ENCODE peak calls at places on chromosomes 3 and 15, in seven cellular contexts. One of them, this sample, is unnamed.

GRCh38 chr3:164879201-164879600 is 199.1 kb downstream of the SI start:
- DNase-seq in adrenal gland: no peak
- DNase-seq in foreskin fibroblast: no peak
- DNase-seq in endothelial cell: no peak
- DNase-seq in psoas muscle: no peak
- DNase-seq in astrocyte: no peak
- DNase-seq in mammary epithelial cell: no peak
- DNase-seq in this sample: no peak

GRCh38 chr15:73716417-73716816 is 32.2 kb downstream of the CD276 start:
- DNase-seq in adrenal gland: no peak
- DNase-seq in astrocyte: no peak
- DNase-seq in endothelial cell: no peak
- DNase-seq in foreskin fibroblast: no peak
- DNase-seq in psoas muscle: no peak
- DNase-seq in mammary epithelial cell: no peak
- DNase-seq in this sample: no peak

GRCh38 chr3:122978569-122978968 is 49.0 kb downstream of the SEMA5B start:
- DNase-seq in adrenal gland: no peak
- DNase-seq in psoas muscle: no peak
- DNase-seq in mammary epithelial cell: no peak
- DNase-seq in endothelial cell: no peak
- DNase-seq in foreskin fibroblast: no peak
- DNase-seq in astrocyte: no peak
- DNase-seq in this sample: no peak

GRCh38 chr15:40002295-40002694 is 36.7 kb downstream of the SRP14 start:
- DNase-seq in adrenal gland: no peak
- DNase-seq in endothelial cell: no peak
- DNase-seq in astrocyte: peak
- DNase-seq in mammary epithelial cell: peak
- DNase-seq in foreskin fibroblast: peak
- DNase-seq in psoas muscle: no peak
- DNase-seq in this sample: no peak

GRCh38 chr3:177474652-177475051 is 277.4 kb upstream of the TBL1XR1 start:
- DNase-seq in foreskin fibroblast: no peak
- DNase-seq in endothelial cell: no peak
- DNase-seq in astrocyte: no peak
- DNase-seq in adrenal gland: no peak
- DNase-seq in psoas muscle: no peak
- DNase-seq in mammary epithelial cell: no peak
- DNase-seq in this sample: no peak

GRCh38 chr3:73624363-73625123 is at the start of gene PDZRN3:
- DNase-seq in foreskin fibroblast: peak
- DNase-seq in psoas muscle: peak
- DNase-seq in mammary epithelial cell: peak
- DNase-seq in adrenal gland: peak
- DNase-seq in astrocyte: peak
- DNase-seq in endothelial cell: peak
- DNase-seq in this sample: no peak

GRCh38 chr3:23806322-23807160 is 786 bp downstream of the UBE2E1 start:
- DNase-seq in astrocyte: no peak
- DNase-seq in psoas muscle: peak
- DNase-seq in mammary epithelial cell: no peak
- DNase-seq in endothelial cell: peak
- DNase-seq in adrenal gland: peak
- DNase-seq in foreskin fibroblast: peak
- DNase-seq in this sample: no peak

GRCh38 chr3:165056510-165056909 is 21.8 kb downstream of the SI start:
- DNase-seq in mammary epithelial cell: no peak
- DNase-seq in adrenal gland: no peak
- DNase-seq in psoas muscle: no peak
- DNase-seq in astrocyte: no peak
- DNase-seq in foreskin fibroblast: no peak
- DNase-seq in endothelial cell: no peak
- DNase-seq in this sample: no peak

GRCh38 chr15:32715276-32715675 is 2.5 kb upstream of the GREM1 start:
- DNase-seq in adrenal gland: no peak
- DNase-seq in psoas muscle: no peak
- DNase-seq in mammary epithelial cell: peak
- DNase-seq in foreskin fibroblast: peak
- DNase-seq in astrocyte: peak
- DNase-seq in endothelial cell: no peak
- DNase-seq in this sample: no peak

GRCh38 chr3:49638445-49638844 is 35.7 kb upstream of the APEH start:
- DNase-seq in mammary epithelial cell: peak
- DNase-seq in astrocyte: peak
- DNase-seq in endothelial cell: no peak
- DNase-seq in foreskin fibroblast: peak
- DNase-seq in adrenal gland: peak
- DNase-seq in psoas muscle: no peak
- DNase-seq in this sample: peak

GRCh38 chr3:126811530-126811929 is 107.5 kb downstream of the CHCHD6 start:
- DNase-seq in astrocyte: peak
- DNase-seq in endothelial cell: no peak
- DNase-seq in psoas muscle: no peak
- DNase-seq in adrenal gland: no peak
- DNase-seq in mammary epithelial cell: no peak
- DNase-seq in foreskin fibroblast: peak
- DNase-seq in this sample: peak

GRCh38 chr3:193016437-193016887 is 98.8 kb upstream of the MB21D2 start:
- DNase-seq in mammary epithelial cell: peak
- DNase-seq in psoas muscle: no peak
- DNase-seq in foreskin fibroblast: peak
- DNase-seq in astrocyte: peak
- DNase-seq in endothelial cell: peak
- DNase-seq in adrenal gland: peak
- DNase-seq in this sample: no peak

GRCh38 chr3:122105626-122106025 is 50.5 kb downstream of the CD86 start:
- DNase-seq in mammary epithelial cell: peak
- DNase-seq in foreskin fibroblast: no peak
- DNase-seq in endothelial cell: no peak
- DNase-seq in astrocyte: peak
- DNase-seq in adrenal gland: no peak
- DNase-seq in psoas muscle: no peak
- DNase-seq in this sample: no peak

GRCh38 chr15:101251830-101252820 is at the start of gene CHSY1:
- DNase-seq in psoas muscle: peak
- DNase-seq in astrocyte: peak
- DNase-seq in foreskin fibroblast: peak
- DNase-seq in endothelial cell: peak
- DNase-seq in mammary epithelial cell: peak
- DNase-seq in adrenal gland: peak
- DNase-seq in this sample: peak

GRCh38 chr15:74378853-74379252 is 11.4 kb upstream of the CYP11A1 start:
- DNase-seq in mammary epithelial cell: peak
- DNase-seq in foreskin fibroblast: no peak
- DNase-seq in endothelial cell: no peak
- DNase-seq in astrocyte: peak
- DNase-seq in adrenal gland: no peak
- DNase-seq in psoas muscle: peak
- DNase-seq in this sample: peak

GRCh38 chr15:51076898-51077564 is 17.7 kb downstream of the TNFAIP8L3 start:
- DNase-seq in endothelial cell: no peak
- DNase-seq in psoas muscle: peak
- DNase-seq in adrenal gland: peak
- DNase-seq in foreskin fibroblast: peak
- DNase-seq in astrocyte: peak
- DNase-seq in mammary epithelial cell: no peak
- DNase-seq in this sample: peak

GRCh38 chr3:149005424-149005823 is 14.1 kb downstream of the GYG1 start:
- DNase-seq in endothelial cell: no peak
- DNase-seq in mammary epithelial cell: no peak
- DNase-seq in psoas muscle: no peak
- DNase-seq in adrenal gland: no peak
- DNase-seq in foreskin fibroblast: peak
- DNase-seq in astrocyte: peak
- DNase-seq in this sample: no peak

DNA sequence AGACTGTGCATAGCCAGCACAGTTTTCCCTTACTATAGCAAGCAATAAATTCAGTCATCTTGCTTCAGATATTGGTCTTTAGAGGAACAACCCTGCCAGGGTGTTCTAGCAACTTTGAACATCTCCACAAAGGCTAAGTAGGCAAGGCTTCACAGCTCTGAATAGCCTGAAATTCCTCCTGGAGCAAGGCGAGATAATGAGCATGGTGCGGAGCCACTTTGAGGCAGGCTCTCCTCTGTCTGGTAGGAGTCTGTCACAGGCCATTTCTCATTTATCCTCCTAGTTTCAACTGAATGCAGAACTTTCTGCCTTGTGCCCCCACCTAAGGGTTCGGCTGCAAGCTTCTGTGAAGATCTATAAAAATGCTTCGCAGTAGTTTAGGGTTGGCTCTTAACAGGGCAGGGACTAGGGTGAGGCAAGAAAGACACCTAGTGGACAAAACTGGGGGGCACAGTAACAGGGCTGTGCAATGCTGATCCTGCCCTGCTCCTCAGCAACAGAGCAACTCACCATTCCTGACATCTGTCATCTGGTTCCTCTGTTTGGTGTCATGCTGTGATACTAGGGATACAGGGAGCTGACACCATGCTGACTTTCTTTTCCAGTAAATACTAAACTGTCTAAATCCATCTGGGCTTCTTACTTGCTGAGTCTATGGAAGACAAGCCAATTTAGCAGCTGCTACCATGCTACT is 16.6 kb upstream of the EHHADH start:
- DNase-seq in foreskin fibroblast: peak
- DNase-seq in psoas muscle: no peak
- DNase-seq in adrenal gland: no peak
- DNase-seq in endothelial cell: peak
- DNase-seq in astrocyte: no peak
- DNase-seq in mammary epithelial cell: peak
- DNase-seq in this sample: no peak
- TF ChIP-seq CTCF in foreskin fibroblast: peak
- TF ChIP-seq CTCF in psoas muscle: no peak
- TF ChIP-seq CTCF in adrenal gland: no peak
- TF ChIP-seq CTCF in endothelial cell: peak
- TF ChIP-seq CTCF in astrocyte: peak
- TF ChIP-seq CTCF in mammary epithelial cell: peak
- TF ChIP-seq CTCF in this sample: peak

GRCh38 chr3:152650177-152650576 is 184.8 kb upstream of the P2RY1 start:
- DNase-seq in psoas muscle: no peak
- DNase-seq in adrenal gland: no peak
- DNase-seq in astrocyte: no peak
- DNase-seq in mammary epithelial cell: no peak
- DNase-seq in endothelial cell: no peak
- DNase-seq in foreskin fibroblast: peak
- DNase-seq in this sample: no peak

GRCh38 chr3:152644478-152644877 is 190.5 kb upstream of the P2RY1 start:
- DNase-seq in psoas muscle: no peak
- DNase-seq in adrenal gland: no peak
- DNase-seq in mammary epithelial cell: no peak
- DNase-seq in foreskin fibroblast: no peak
- DNase-seq in endothelial cell: no peak
- DNase-seq in astrocyte: no peak
- DNase-seq in this sample: no peak

GRCh38 chr3:152641198-152641597 is 193.7 kb upstream of the P2RY1 start:
- DNase-seq in mammary epithelial cell: no peak
- DNase-seq in astrocyte: no peak
- DNase-seq in adrenal gland: no peak
- DNase-seq in foreskin fibroblast: no peak
- DNase-seq in endothelial cell: no peak
- DNase-seq in psoas muscle: no peak
- DNase-seq in this sample: no peak

GRCh38 chr3:152646004-152646403 is 188.9 kb upstream of the P2RY1 start:
- DNase-seq in adrenal gland: no peak
- DNase-seq in foreskin fibroblast: no peak
- DNase-seq in mammary epithelial cell: no peak
- DNase-seq in endothelial cell: no peak
- DNase-seq in psoas muscle: no peak
- DNase-seq in astrocyte: no peak
- DNase-seq in this sample: no peak
- TF ChIP-seq CTCF in adrenal gland: no peak
- TF ChIP-seq CTCF in foreskin fibroblast: no peak
- TF ChIP-seq CTCF in mammary epithelial cell: no peak
- TF ChIP-seq CTCF in endothelial cell: no peak
- TF ChIP-seq CTCF in psoas muscle: no peak
- TF ChIP-seq CTCF in astrocyte: no peak
- TF ChIP-seq CTCF in this sample: no peak

GRCh38 chr15:27059610-27060202 is 88.7 kb downstream of the GABRG3 start:
- DNase-seq in endothelial cell: peak
- DNase-seq in astrocyte: peak
- DNase-seq in mammary epithelial cell: no peak
- DNase-seq in adrenal gland: peak
- DNase-seq in psoas muscle: no peak
- DNase-seq in foreskin fibroblast: peak
- DNase-seq in this sample: peak
- TF ChIP-seq CTCF in endothelial cell: peak
- TF ChIP-seq CTCF in astrocyte: peak
- TF ChIP-seq CTCF in mammary epithelial cell: peak
- TF ChIP-seq CTCF in adrenal gland: peak
- TF ChIP-seq CTCF in psoas muscle: peak
- TF ChIP-seq CTCF in foreskin fibroblast: peak
- TF ChIP-seq CTCF in this sample: peak

GRCh38 chr15:45618813-45619212 is 16.0 kb upstream of the SQOR start:
- DNase-seq in astrocyte: no peak
- DNase-seq in adrenal gland: no peak
- DNase-seq in endothelial cell: no peak
- DNase-seq in psoas muscle: no peak
- DNase-seq in mammary epithelial cell: no peak
- DNase-seq in foreskin fibroblast: no peak
- DNase-seq in this sample: no peak
- TF ChIP-seq CTCF in astrocyte: no peak
- TF ChIP-seq CTCF in adrenal gland: no peak
- TF ChIP-seq CTCF in endothelial cell: no peak
- TF ChIP-seq CTCF in psoas muscle: no peak
- TF ChIP-seq CTCF in mammary epithelial cell: no peak
- TF ChIP-seq CTCF in foreskin fibroblast: no peak
- TF ChIP-seq CTCF in this sample: no peak

DNA sequence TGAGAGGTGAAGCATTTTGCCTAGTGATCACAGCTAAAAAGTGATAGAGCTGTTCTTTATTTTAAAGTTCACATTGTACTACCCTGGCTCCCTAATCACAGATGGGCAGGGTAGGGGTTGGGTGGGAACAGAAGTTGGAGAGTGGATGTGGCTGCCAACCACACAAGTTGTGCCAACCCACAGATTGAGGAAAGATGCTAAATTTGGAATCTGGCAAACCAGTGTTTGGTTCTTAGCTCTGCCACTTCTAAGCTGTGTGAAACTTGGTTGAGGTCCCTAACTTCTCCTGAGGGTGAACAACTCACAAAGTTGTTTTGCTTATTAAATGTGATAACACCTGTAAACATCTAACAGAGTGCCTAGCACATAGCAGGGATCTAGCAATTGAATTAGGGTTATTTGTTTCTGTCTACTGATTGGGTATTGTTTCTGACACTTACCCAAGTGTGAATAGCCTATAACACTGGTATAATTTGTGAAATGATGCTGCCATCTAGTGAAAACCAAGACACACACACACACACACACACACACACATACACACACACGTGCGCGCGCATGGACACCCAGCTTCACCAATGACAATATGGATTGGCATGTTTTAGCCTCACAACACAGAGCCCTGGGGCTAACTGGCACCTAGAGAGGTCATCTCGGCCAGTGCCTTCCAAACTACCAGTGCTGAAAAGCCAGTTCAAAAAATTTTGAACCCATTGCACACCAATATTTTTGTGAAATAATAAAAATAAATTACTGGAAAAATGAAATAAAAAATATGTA is 25.3 kb downstream of the ADGRG7 start:
- DNase-seq in astrocyte: no peak
- DNase-seq in foreskin fibroblast: peak
- DNase-seq in endothelial cell: peak
- DNase-seq in mammary epithelial cell: peak
- DNase-seq in adrenal gland: no peak
- DNase-seq in psoas muscle: no peak
- DNase-seq in this sample: peak
- TF ChIP-seq CTCF in astrocyte: peak
- TF ChIP-seq CTCF in foreskin fibroblast: no peak
- TF ChIP-seq CTCF in endothelial cell: no peak
- TF ChIP-seq CTCF in mammary epithelial cell: peak
- TF ChIP-seq CTCF in adrenal gland: no peak
- TF ChIP-seq CTCF in psoas muscle: no peak
- TF ChIP-seq CTCF in this sample: no peak